ENCODE peak calls at places on chromosomes 12 and 14, in six cellular contexts. One of them, this sample, is unnamed.

GRCh38 chr12:44379827-44380226 is 496.3 kb downstream of the NELL2 start:
- DNase-seq in H9: peak
- DNase-seq in OCI-LY7: no peak
- DNase-seq in stomach: no peak
- DNase-seq in mesothelial cell of epicardium: no peak
- DNase-seq in type B pancreatic cell: no peak
- DNase-seq in this sample: no peak

GRCh38 chr12:86711716-86712115 is 455.5 kb upstream of the MGAT4C start:
- DNase-seq in H9: no peak
- DNase-seq in type B pancreatic cell: no peak
- DNase-seq in stomach: no peak
- DNase-seq in mesothelial cell of epicardium: no peak
- DNase-seq in OCI-LY7: no peak
- DNase-seq in this sample: no peak

GRCh38 chr14:73752297-73752992 is 38.3 kb upstream of the PNMA1 start:
- DNase-seq in OCI-LY7: peak
- DNase-seq in H9: peak
- DNase-seq in mesothelial cell of epicardium: no peak
- DNase-seq in stomach: peak
- DNase-seq in type B pancreatic cell: no peak
- DNase-seq in this sample: no peak

GRCh38 chr12:1605129-1606020 is 11.0 kb upstream of the FBXL14 start:
- DNase-seq in type B pancreatic cell: no peak
- DNase-seq in OCI-LY7: peak
- DNase-seq in mesothelial cell of epicardium: peak
- DNase-seq in stomach: peak
- DNase-seq in H9: peak
- DNase-seq in this sample: peak

GRCh38 chr14:69106451-69106850 is 46.5 kb downstream of the DCAF5 start:
- DNase-seq in stomach: no peak
- DNase-seq in OCI-LY7: no peak
- DNase-seq in H9: no peak
- DNase-seq in mesothelial cell of epicardium: no peak
- DNase-seq in type B pancreatic cell: no peak
- DNase-seq in this sample: no peak

GRCh38 chr12:70469221-70469820 is 103.2 kb downstream of the KCNMB4 start:
- DNase-seq in type B pancreatic cell: no peak
- DNase-seq in H9: no peak
- DNase-seq in stomach: no peak
- DNase-seq in mesothelial cell of epicardium: no peak
- DNase-seq in OCI-LY7: no peak
- DNase-seq in this sample: no peak

GRCh38 chr14:92397140-92397815 is 74.3 kb downstream of the SLC24A4 start:
- DNase-seq in type B pancreatic cell: no peak
- DNase-seq in stomach: no peak
- DNase-seq in mesothelial cell of epicardium: no peak
- DNase-seq in OCI-LY7: no peak
- DNase-seq in H9: no peak
- DNase-seq in this sample: no peak

GRCh38 chr12:26152507-26153102 is 27.8 kb upstream of the BHLHE41 start:
- DNase-seq in stomach: no peak
- DNase-seq in H9: no peak
- DNase-seq in mesothelial cell of epicardium: no peak
- DNase-seq in type B pancreatic cell: no peak
- DNase-seq in OCI-LY7: no peak
- DNase-seq in this sample: no peak

GRCh38 chr14:85596562-85596961 is 66.6 kb downstream of the FLRT2 start:
- DNase-seq in stomach: no peak
- DNase-seq in H9: no peak
- DNase-seq in OCI-LY7: no peak
- DNase-seq in mesothelial cell of epicardium: no peak
- DNase-seq in type B pancreatic cell: no peak
- DNase-seq in this sample: no peak

GRCh38 chr12:122888232-122888752 is 7.6 kb downstream of the VPS37B start:
- DNase-seq in OCI-LY7: peak
- DNase-seq in type B pancreatic cell: no peak
- DNase-seq in H9: peak
- DNase-seq in mesothelial cell of epicardium: no peak
- DNase-seq in stomach: peak
- DNase-seq in this sample: no peak

GRCh38 chr12:109557809-109558208 is 15.5 kb downstream of the MMAB start:
- DNase-seq in mesothelial cell of epicardium: no peak
- DNase-seq in stomach: no peak
- DNase-seq in type B pancreatic cell: no peak
- DNase-seq in H9: no peak
- DNase-seq in OCI-LY7: no peak
- DNase-seq in this sample: no peak

GRCh38 chr14:99035268-99035667 is 236.7 kb downstream of the BCL11B start:
- DNase-seq in mesothelial cell of epicardium: no peak
- DNase-seq in H9: no peak
- DNase-seq in stomach: no peak
- DNase-seq in OCI-LY7: no peak
- DNase-seq in type B pancreatic cell: no peak
- DNase-seq in this sample: no peak

GRCh38 chr12:119020377-119021360 is 39.3 kb downstream of the SRRM4 start:
- DNase-seq in OCI-LY7: peak
- DNase-seq in H9: peak
- DNase-seq in stomach: peak
- DNase-seq in mesothelial cell of epicardium: no peak
- DNase-seq in type B pancreatic cell: no peak
- DNase-seq in this sample: peak
- TF ChIP-seq CTCF in OCI-LY7: peak
- TF ChIP-seq CTCF in H9: peak
- TF ChIP-seq CTCF in stomach: peak
- TF ChIP-seq CTCF in mesothelial cell of epicardium: no peak
- TF ChIP-seq CTCF in type B pancreatic cell: peak
- TF ChIP-seq CTCF in this sample: peak

GRCh38 chr12:130041983-130042812 is 120.1 kb upstream of the FZD10 start:
- DNase-seq in OCI-LY7: no peak
- DNase-seq in H9: peak
- DNase-seq in type B pancreatic cell: peak
- DNase-seq in mesothelial cell of epicardium: peak
- DNase-seq in stomach: no peak
- DNase-seq in this sample: peak
- TF ChIP-seq CTCF in OCI-LY7: peak
- TF ChIP-seq CTCF in H9: peak
- TF ChIP-seq CTCF in type B pancreatic cell: peak
- TF ChIP-seq CTCF in mesothelial cell of epicardium: peak
- TF ChIP-seq CTCF in stomach: peak
- TF ChIP-seq CTCF in this sample: peak

DNA sequence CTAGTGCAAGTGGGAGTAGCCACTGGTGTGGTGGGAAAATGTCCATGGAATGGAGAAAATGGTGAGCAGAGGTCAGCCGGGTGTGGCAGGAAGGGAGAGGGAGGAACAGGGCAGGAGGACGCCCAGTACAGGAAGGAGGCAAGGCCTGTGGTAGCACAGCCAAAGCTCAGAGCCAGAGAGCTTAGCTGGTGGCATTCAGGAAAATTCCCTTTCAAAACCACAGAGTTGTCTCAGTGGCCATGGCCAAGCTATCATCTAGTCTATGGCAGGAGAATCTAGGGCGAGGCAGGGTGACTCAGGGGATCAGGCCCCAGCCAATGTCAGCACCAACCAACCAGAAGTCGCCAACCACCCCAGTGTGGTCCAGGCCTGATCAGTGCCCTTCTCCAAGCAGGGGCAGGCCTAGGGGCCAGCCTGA is 67.7 kb upstream of the DDX11 start:
- DNase-seq in OCI-LY7: no peak
- DNase-seq in stomach: no peak
- DNase-seq in type B pancreatic cell: no peak
- DNase-seq in mesothelial cell of epicardium: no peak
- DNase-seq in H9: no peak
- DNase-seq in this sample: no peak
- TF ChIP-seq CTCF in OCI-LY7: no peak
- TF ChIP-seq CTCF in stomach: no peak
- TF ChIP-seq CTCF in type B pancreatic cell: no peak
- TF ChIP-seq CTCF in mesothelial cell of epicardium: no peak
- TF ChIP-seq CTCF in H9: no peak
- TF ChIP-seq CTCF in this sample: no peak

GRCh38 chr12:80622271-80622670 is 85.2 kb upstream of the MYF6 start:
- DNase-seq in OCI-LY7: peak
- DNase-seq in type B pancreatic cell: no peak
- DNase-seq in H9: no peak
- DNase-seq in stomach: no peak
- DNase-seq in mesothelial cell of epicardium: no peak
- DNase-seq in this sample: no peak
- TF ChIP-seq CTCF in OCI-LY7: peak
- TF ChIP-seq CTCF in type B pancreatic cell: peak
- TF ChIP-seq CTCF in H9: peak
- TF ChIP-seq CTCF in stomach: no peak
- TF ChIP-seq CTCF in mesothelial cell of epicardium: no peak
- TF ChIP-seq CTCF in this sample: no peak

GRCh38 chr14:60656755-60657608 is 7.7 kb upstream of the SIX1 start:
- DNase-seq in OCI-LY7: peak
- DNase-seq in stomach: peak
- DNase-seq in type B pancreatic cell: peak
- DNase-seq in mesothelial cell of epicardium: peak
- DNase-seq in H9: peak
- DNase-seq in this sample: peak
- TF ChIP-seq CTCF in OCI-LY7: peak
- TF ChIP-seq CTCF in stomach: peak
- TF ChIP-seq CTCF in type B pancreatic cell: peak
- TF ChIP-seq CTCF in mesothelial cell of epicardium: no peak
- TF ChIP-seq CTCF in H9: peak
- TF ChIP-seq CTCF in this sample: peak

DNA sequence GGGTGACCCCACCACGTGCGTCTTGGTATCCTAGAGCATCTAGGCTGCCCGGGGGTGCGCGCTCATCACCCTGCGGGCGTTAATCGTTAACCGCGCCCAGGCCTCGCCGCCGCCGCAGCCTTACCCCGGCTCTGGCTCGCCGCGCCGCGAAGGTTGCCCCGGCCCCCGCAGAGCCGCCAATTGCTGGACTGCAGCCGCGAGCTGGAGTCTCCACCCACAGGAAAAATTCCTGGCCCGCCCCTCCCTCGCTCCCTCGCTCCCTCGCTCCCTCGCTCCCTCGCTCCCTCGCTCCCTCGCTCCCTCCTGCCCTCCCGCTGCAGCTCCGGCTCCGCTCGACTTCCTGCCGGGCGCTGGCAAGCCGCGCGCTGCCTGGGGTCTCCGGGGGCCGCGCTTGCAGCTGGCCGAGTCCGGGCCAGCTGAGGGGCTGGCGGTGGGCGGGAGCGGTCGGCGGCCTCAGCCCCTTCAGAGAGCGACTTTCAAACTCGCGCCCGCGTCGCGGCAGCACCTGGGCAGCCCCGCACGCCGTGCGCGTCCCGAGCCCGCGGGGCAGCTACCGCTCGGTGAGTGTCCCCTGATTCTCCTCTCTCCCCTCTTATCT is at the start of gene PLEKHG3:
- DNase-seq in mesothelial cell of epicardium: peak
- DNase-seq in H9: peak
- DNase-seq in stomach: peak
- DNase-seq in type B pancreatic cell: peak
- DNase-seq in OCI-LY7: no peak
- DNase-seq in this sample: peak
- TF ChIP-seq CTCF in mesothelial cell of epicardium: no peak
- TF ChIP-seq CTCF in H9: no peak
- TF ChIP-seq CTCF in stomach: no peak
- TF ChIP-seq CTCF in type B pancreatic cell: no peak
- TF ChIP-seq CTCF in OCI-LY7: no peak
- TF ChIP-seq CTCF in this sample: no peak

DNA sequence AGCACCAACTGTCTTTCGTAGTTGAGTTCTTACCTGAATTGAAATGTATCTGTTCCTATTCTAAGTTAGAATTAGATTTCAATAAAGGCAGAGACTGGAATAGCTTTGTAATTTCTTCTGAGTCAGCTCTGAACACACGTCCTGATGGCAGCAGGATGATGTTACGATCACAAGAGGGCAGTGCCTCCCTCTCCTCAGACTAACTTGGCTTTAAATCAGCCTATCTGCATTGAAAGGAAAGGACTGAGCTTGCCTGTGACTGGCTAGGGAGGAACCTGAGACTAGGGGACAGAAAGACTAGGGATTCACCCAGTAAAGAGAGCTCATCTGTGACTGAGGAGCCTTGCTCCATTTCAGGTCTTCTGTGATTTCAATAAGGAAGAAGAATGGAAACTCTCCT is 323.7 kb upstream of the OR4E1 start:
- DNase-seq in H9: peak
- DNase-seq in OCI-LY7: peak
- DNase-seq in stomach: no peak
- DNase-seq in type B pancreatic cell: no peak
- DNase-seq in mesothelial cell of epicardium: no peak
- DNase-seq in this sample: no peak
- TF ChIP-seq CTCF in H9: peak
- TF ChIP-seq CTCF in OCI-LY7: peak
- TF ChIP-seq CTCF in stomach: no peak
- TF ChIP-seq CTCF in type B pancreatic cell: peak
- TF ChIP-seq CTCF in mesothelial cell of epicardium: no peak
- TF ChIP-seq CTCF in this sample: no peak

GRCh38 chr14:60195179-60195810 is 30.1 kb upstream of the DHRS7 start:
- DNase-seq in type B pancreatic cell: no peak
- DNase-seq in H9: no peak
- DNase-seq in stomach: no peak
- DNase-seq in mesothelial cell of epicardium: no peak
- DNase-seq in OCI-LY7: peak
- DNase-seq in this sample: peak
- TF ChIP-seq CTCF in type B pancreatic cell: no peak
- TF ChIP-seq CTCF in H9: peak
- TF ChIP-seq CTCF in stomach: no peak
- TF ChIP-seq CTCF in mesothelial cell of epicardium: no peak
- TF ChIP-seq CTCF in OCI-LY7: peak
- TF ChIP-seq CTCF in this sample: peak